ENCODE peak calls at places on chromosomes 7 and 10, in four cellular contexts. One of them, this sample, is unnamed. For H3K4me1, the result is how much of the 10 kb centered on the place peaks cover.

GRCh38 chr7:139767561-139767982 is 10.2 kb downstream of the HIPK2 start:
- DNase-seq in IMR-90: no peak
- DNase-seq in gastrocnemius medialis: no peak
- DNase-seq in heart left ventricle: no peak
- DNase-seq in this sample: no peak

GRCh38 chr10:114881916-114882315 is 56.1 kb upstream of the TRUB1 start:
- DNase-seq in IMR-90: no peak
- DNase-seq in gastrocnemius medialis: no peak
- DNase-seq in heart left ventricle: no peak
- DNase-seq in this sample: no peak

GRCh38 chr7:28405662-28406061 is 6.7 kb upstream of the CREB5 start:
- DNase-seq in IMR-90: peak
- DNase-seq in gastrocnemius medialis: peak
- DNase-seq in heart left ventricle: no peak
- DNase-seq in this sample: peak

GRCh38 chr7:11625669-11626068 is 206.3 kb downstream of the THSD7A start:
- DNase-seq in IMR-90: no peak
- DNase-seq in gastrocnemius medialis: no peak
- DNase-seq in heart left ventricle: no peak
- DNase-seq in this sample: no peak

GRCh38 chr7:128835790-128836641 is 5.8 kb downstream of the FLNC start:
- DNase-seq in IMR-90: peak
- DNase-seq in gastrocnemius medialis: peak
- DNase-seq in heart left ventricle: peak
- DNase-seq in this sample: no peak

GRCh38 chr7:42233939-42234338 is 3.1 kb downstream of the GLI3 start:
- DNase-seq in IMR-90: peak
- DNase-seq in gastrocnemius medialis: no peak
- DNase-seq in heart left ventricle: no peak
- DNase-seq in this sample: no peak

GRCh38 chr10:58590924-58591323 is 78.3 kb downstream of the BICC1 start:
- DNase-seq in IMR-90: peak
- DNase-seq in gastrocnemius medialis: no peak
- DNase-seq in heart left ventricle: no peak
- DNase-seq in this sample: no peak

GRCh38 chr7:17584822-17585221 is 286.4 kb downstream of the AHR start:
- DNase-seq in IMR-90: peak
- DNase-seq in gastrocnemius medialis: no peak
- DNase-seq in heart left ventricle: no peak
- DNase-seq in this sample: no peak

GRCh38 chr10:88833722-88834121 is 17.9 kb downstream of the ANKRD22 start:
- DNase-seq in IMR-90: no peak
- DNase-seq in gastrocnemius medialis: no peak
- DNase-seq in heart left ventricle: no peak
- DNase-seq in this sample: no peak

GRCh38 chr10:88879754-88880286 is at the start of gene STAMBPL1:
- DNase-seq in IMR-90: no peak
- DNase-seq in gastrocnemius medialis: peak
- DNase-seq in heart left ventricle: peak
- DNase-seq in this sample: peak

GRCh38 chr10:47425813-47426419 is 41.8 kb upstream of the ZNF488 start:
- DNase-seq in IMR-90: no peak
- DNase-seq in gastrocnemius medialis: no peak
- DNase-seq in heart left ventricle: no peak
- DNase-seq in this sample: no peak

GRCh38 chr10:105843786-105844560 is 1202.9 kb downstream of the SORCS3 start:
- DNase-seq in IMR-90: no peak
- DNase-seq in gastrocnemius medialis: no peak
- DNase-seq in heart left ventricle: no peak
- DNase-seq in this sample: no peak

GRCh38 chr7:64744680-64745079 is 49.5 kb upstream of the ZNF138 start:
- DNase-seq in IMR-90: no peak
- DNase-seq in gastrocnemius medialis: no peak
- DNase-seq in heart left ventricle: no peak
- DNase-seq in this sample: no peak

GRCh38 chr7:128164061-128164954 is 76.8 kb upstream of the LEP start:
- DNase-seq in IMR-90: peak
- DNase-seq in gastrocnemius medialis: no peak
- DNase-seq in heart left ventricle: no peak
- DNase-seq in this sample: peak

GRCh38 chr10:124493191-124493936 is 31.7 kb downstream of the LHPP start:
- DNase-seq in IMR-90: no peak
- DNase-seq in gastrocnemius medialis: no peak
- DNase-seq in heart left ventricle: no peak
- DNase-seq in this sample: no peak

GRCh38 chr10:132329565-132330485 is 2.2 kb upstream of the LRRC27 start:
- DNase-seq in IMR-90: peak
- DNase-seq in gastrocnemius medialis: no peak
- DNase-seq in heart left ventricle: no peak
- DNase-seq in this sample: no peak

GRCh38 chr10:103915794-103916193 is 2.2 kb downstream of the STN1 start:
- DNase-seq in IMR-90: no peak
- DNase-seq in gastrocnemius medialis: no peak
- DNase-seq in heart left ventricle: no peak
- DNase-seq in this sample: peak

GRCh38 chr7:115825736-115826135 is 204.8 kb downstream of the TFEC start:
- DNase-seq in IMR-90: peak
- DNase-seq in gastrocnemius medialis: no peak
- DNase-seq in heart left ventricle: no peak
- DNase-seq in this sample: no peak

GRCh38 chr10:93458821-93459257 is 23.3 kb downstream of the MYOF start:
- DNase-seq in IMR-90: peak
- DNase-seq in gastrocnemius medialis: peak
- DNase-seq in heart left ventricle: no peak
- DNase-seq in this sample: peak
- H3K4me1 ChIP-seq in IMR-90: under half
- H3K4me1 ChIP-seq in gastrocnemius medialis: under half
- H3K4me1 ChIP-seq in heart left ventricle: half or more
- H3K4me1 ChIP-seq in this sample: under half

GRCh38 chr7:80918909-80919721 is at the start of gene SEMA3C:
- DNase-seq in IMR-90: peak
- DNase-seq in gastrocnemius medialis: peak
- DNase-seq in heart left ventricle: peak
- DNase-seq in this sample: peak
- TF ChIP-seq POLR2A in IMR-90: peak
- TF ChIP-seq POLR2A in gastrocnemius medialis: peak
- TF ChIP-seq POLR2A in heart left ventricle: no peak
- TF ChIP-seq POLR2A in this sample: peak

GRCh38 chr7:102304668-102305067 is 18.0 kb downstream of the SH2B2 start:
- DNase-seq in IMR-90: no peak
- DNase-seq in gastrocnemius medialis: peak
- DNase-seq in heart left ventricle: no peak
- DNase-seq in this sample: peak
- H3K4me1 ChIP-seq in IMR-90: under half
- H3K4me1 ChIP-seq in gastrocnemius medialis: half or more
- H3K4me1 ChIP-seq in heart left ventricle: under half
- H3K4me1 ChIP-seq in this sample: under half

GRCh38 chr10:92832121-92832520 is 16.2 kb upstream of the EXOC6 start:
- DNase-seq in IMR-90: no peak
- DNase-seq in gastrocnemius medialis: no peak
- DNase-seq in heart left ventricle: no peak
- DNase-seq in this sample: no peak

GRCh38 chr10:92826061-92826460 is 22.3 kb upstream of the EXOC6 start:
- DNase-seq in IMR-90: no peak
- DNase-seq in gastrocnemius medialis: no peak
- DNase-seq in heart left ventricle: no peak
- DNase-seq in this sample: no peak

GRCh38 chr10:92826504-92826903 is 21.8 kb upstream of the EXOC6 start:
- DNase-seq in IMR-90: no peak
- DNase-seq in gastrocnemius medialis: no peak
- DNase-seq in heart left ventricle: no peak
- DNase-seq in this sample: no peak

GRCh38 chr10:92830478-92831389 is 17.6 kb upstream of the EXOC6 start:
- DNase-seq in IMR-90: no peak
- DNase-seq in gastrocnemius medialis: no peak
- DNase-seq in heart left ventricle: no peak
- DNase-seq in this sample: no peak

DNA sequence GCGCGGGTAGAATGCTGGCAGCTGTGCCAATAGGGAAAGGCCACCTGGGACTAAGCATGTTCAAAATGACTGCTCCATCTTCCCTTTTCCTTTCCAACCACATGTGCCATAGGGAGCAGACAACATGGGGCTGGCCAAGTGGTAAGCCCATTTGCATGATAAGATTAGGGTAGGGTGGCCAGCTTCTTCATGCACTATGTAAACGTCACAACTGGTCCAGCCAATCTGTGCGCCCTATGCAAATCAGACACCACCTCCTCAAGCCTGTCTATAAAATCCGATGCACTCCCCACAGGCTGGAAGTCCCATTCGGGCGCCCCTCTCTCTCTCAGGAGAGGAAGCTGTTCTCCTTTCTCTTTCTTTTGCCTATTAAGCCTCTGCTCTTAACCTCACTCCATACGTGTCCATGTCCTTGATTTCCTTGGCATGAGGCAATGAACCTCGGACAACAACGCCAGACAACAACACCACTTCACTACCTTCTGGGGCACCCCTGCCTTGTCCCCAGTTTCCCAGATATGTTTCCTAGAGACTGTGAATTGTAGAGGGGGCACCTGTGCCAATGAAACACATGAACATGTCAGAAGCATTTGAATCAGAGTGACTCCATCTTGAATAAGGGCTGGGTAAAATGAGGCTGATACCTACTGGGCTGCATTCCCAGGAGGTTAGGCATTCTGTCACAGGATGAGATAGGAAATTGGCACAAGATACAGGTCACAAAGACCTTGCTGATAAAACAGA is 19.1 kb upstream of the EXOC6 start:
- DNase-seq in IMR-90: no peak
- DNase-seq in gastrocnemius medialis: no peak
- DNase-seq in heart left ventricle: no peak
- DNase-seq in this sample: no peak
- TF ChIP-seq POLR2A in IMR-90: no peak
- TF ChIP-seq POLR2A in gastrocnemius medialis: no peak
- TF ChIP-seq POLR2A in heart left ventricle: no peak
- TF ChIP-seq POLR2A in this sample: no peak

GRCh38 chr10:129952771-129953489 is 11.1 kb downstream of the EBF3 start:
- DNase-seq in IMR-90: peak
- DNase-seq in gastrocnemius medialis: no peak
- DNase-seq in heart left ventricle: no peak
- DNase-seq in this sample: no peak
- H3K4me1 ChIP-seq in IMR-90: under half
- H3K4me1 ChIP-seq in gastrocnemius medialis: half or more
- H3K4me1 ChIP-seq in heart left ventricle: half or more
- H3K4me1 ChIP-seq in this sample: under half

GRCh38 chr10:32346134-32346550 is 816 bp downstream of the EPC1 start:
- DNase-seq in IMR-90: peak
- DNase-seq in gastrocnemius medialis: peak
- DNase-seq in heart left ventricle: peak
- DNase-seq in this sample: peak
- TF ChIP-seq POLR2A in IMR-90: no peak
- TF ChIP-seq POLR2A in gastrocnemius medialis: peak
- TF ChIP-seq POLR2A in heart left ventricle: no peak
- TF ChIP-seq POLR2A in this sample: no peak

GRCh38 chr10:119677126-119677525 is 25.9 kb downstream of the BAG3 start:
- DNase-seq in IMR-90: no peak
- DNase-seq in gastrocnemius medialis: no peak
- DNase-seq in heart left ventricle: no peak
- DNase-seq in this sample: no peak
- H3K4me1 ChIP-seq in IMR-90: under half
- H3K4me1 ChIP-seq in gastrocnemius medialis: half or more
- H3K4me1 ChIP-seq in heart left ventricle: under half
- H3K4me1 ChIP-seq in this sample: under half

GRCh38 chr7:99438573-99439480 is at the start of the genes CPSF4 and PTCD1:
- DNase-seq in IMR-90: peak
- DNase-seq in gastrocnemius medialis: peak
- DNase-seq in heart left ventricle: peak
- DNase-seq in this sample: peak
- TF ChIP-seq POLR2A in IMR-90: peak
- TF ChIP-seq POLR2A in gastrocnemius medialis: peak
- TF ChIP-seq POLR2A in heart left ventricle: no peak
- TF ChIP-seq POLR2A in this sample: peak

DNA sequence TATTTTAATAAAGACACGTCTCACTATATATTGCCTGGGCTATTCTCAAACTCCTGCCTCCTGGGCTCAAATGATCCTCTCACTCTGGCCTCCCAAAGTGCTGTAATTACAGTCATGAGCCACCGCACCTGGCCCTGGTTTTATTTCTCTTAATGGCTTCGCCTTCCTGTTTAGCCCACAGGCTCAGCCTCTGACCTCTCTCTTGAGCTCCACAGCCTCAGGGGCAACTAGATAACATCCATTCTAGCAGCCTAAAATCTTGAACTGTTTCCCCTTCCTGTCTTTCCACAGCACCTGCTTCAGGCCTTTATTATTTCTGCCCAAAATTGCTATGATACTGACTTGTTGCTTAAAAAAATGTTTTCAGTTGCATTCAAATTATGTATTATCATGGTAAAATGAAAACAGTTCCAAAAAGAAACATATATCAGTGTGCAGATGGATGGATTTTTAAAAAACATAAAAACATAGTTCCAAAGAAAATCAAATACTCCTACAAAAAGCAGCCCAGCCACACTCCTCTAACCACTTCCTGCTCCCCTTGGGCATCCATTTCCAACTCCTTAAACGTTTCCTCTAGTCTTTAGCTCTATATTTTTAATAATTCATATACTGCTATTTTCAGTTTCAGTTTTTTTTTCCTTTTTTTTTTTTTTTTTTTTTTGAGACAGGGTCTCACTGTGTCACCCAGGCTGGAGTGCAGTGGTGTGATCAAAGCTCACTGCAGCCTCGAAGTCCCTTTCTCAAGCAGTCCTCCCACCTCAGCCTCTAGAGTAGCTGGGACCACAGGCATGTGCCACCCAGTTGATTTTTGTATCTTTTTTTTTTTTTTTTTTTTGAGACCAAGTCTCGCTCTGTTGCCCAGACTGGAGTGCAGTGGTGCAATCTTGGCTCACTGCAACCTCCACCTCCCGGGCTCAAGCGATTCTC is 5.1 kb upstream of the BAZ1B start:
- DNase-seq in IMR-90: no peak
- DNase-seq in gastrocnemius medialis: no peak
- DNase-seq in heart left ventricle: no peak
- DNase-seq in this sample: no peak
- H3K4me1 ChIP-seq in IMR-90: under half
- H3K4me1 ChIP-seq in gastrocnemius medialis: under half
- H3K4me1 ChIP-seq in heart left ventricle: under half
- H3K4me1 ChIP-seq in this sample: under half